ENCODE peak calls at places on chromosomes 13 and 19, in five cellular contexts. P, S, T, V and I are unnamed samples.

GRCh38 chr19:43572172-43572588 is 3.1 kb downstream of the XRCC1 start:
- DNase-seq in T (no peak), V (no peak), S (no peak), P (no peak), I (no peak)

GRCh38 chr19:12628040-12629022 is 17.6 kb downstream of the ZNF791 start:
- DNase-seq in V (no peak), S (no peak), T (no peak), P (no peak), I (no peak)

GRCh38 chr19:1807695-1808394 is 4.2 kb downstream of the ATP8B3 start:
- DNase-seq in T (no peak), V (no peak), P (no peak), S (no peak), I (peak)

GRCh38 chr19:38544569-38545315 is 73.0 kb downstream of the MAP4K1 start:
- DNase-seq in S (no peak), T (peak), P (no peak), V (no peak), I (no peak)

GRCh38 chr13:59533561-59534337 is 630.0 kb downstream of the DIAPH3 start:
- DNase-seq in S (no peak), P (no peak), T (no peak), V (no peak), I (no peak)

GRCh38 chr19:55581828-55582223 is 1.2 kb upstream of the ZNF579 start:
- DNase-seq in P (no peak), V (peak), T (no peak), S (no peak), I (no peak)

GRCh38 chr13:61109741-61110140 is 305.9 kb downstream of the PCDH20 start:
- DNase-seq in T (no peak), P (no peak), S (no peak), V (no peak), I (no peak)

GRCh38 chr19:30881986-30882385 is 467.2 kb downstream of the TSHZ3 start:
- DNase-seq in S (no peak), T (no peak), V (no peak), P (peak), I (no peak)

DNA sequence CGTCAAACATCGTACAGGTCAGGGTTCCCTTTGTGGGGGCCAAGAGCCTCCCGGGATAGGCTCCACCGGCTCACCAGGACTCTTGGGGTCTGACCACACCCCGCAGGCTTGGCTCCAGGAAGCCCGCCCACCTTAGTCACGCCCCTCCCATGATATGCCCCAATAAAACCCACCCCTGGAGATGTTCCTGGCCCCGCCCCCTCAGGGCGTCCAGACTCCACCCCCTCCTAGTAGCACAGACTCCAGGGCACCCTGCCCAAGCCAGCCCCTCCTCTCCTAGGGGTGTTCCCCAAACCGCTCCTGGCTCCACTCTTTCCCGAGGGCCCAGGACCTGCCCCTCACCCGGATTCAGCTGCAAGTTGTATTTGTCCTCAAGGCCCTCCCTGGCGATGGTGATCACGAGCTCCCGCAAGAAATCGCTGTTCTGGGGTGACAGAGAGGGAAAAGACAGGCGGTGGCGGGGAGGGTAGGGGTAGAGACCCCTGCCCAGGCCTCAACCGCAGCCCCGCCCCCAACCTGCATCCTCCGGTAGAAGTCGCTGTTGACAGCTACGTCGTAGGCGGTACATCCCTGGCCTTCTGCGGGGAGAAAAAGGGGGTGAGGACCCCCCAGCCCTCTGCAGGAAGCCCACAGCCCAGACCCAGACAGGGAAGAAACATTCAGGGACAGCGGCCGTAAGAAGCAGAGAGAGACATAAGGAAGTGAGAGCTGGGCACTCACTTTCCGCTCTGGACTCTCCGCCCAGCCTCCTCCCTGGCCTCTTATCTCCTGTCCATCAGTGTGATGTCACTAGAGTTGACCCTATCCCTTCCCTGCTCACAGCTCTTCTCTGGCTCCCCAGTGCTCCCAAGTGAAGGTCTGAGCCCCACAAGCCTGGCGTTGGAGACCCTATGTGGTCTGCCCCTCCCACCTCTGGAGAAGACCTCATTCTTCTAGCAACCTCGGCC is 3.9 kb downstream of the PIH1D1 start:
- DNase-seq in V (no peak), P (peak), T (peak), S (no peak), I (no peak)
- TF ChIP-seq CTCF in V (no peak), P (no peak), T (no peak), S (no peak), I (no peak)

GRCh38 chr19:39752795-39753194 is 15.0 kb upstream of the CLC start:
- DNase-seq in V (no peak), P (no peak), T (no peak), S (no peak), I (no peak)

GRCh38 chr19:39752390-39752789 is 14.6 kb upstream of the CLC start:
- DNase-seq in S (no peak), V (no peak), P (no peak), T (no peak), I (no peak)

GRCh38 chr19:39745645-39746044 is 7.8 kb upstream of the CLC start:
- DNase-seq in T (no peak), V (no peak), P (no peak), S (no peak), I (no peak)

GRCh38 chr19:39746836-39747529 is 9.2 kb upstream of the CLC start:
- DNase-seq in T (no peak), S (no peak), V (peak), P (no peak), I (no peak)
- TF ChIP-seq CTCF in T (no peak), S (no peak), V (no peak), P (peak), I (no peak)

GRCh38 chr13:79802389-79803140 is 321.6 kb downstream of the NDFIP2 start:
- DNase-seq in T (no peak), P (no peak), V (no peak), S (no peak), I (no peak)
- TF ChIP-seq CTCF in T (no peak), P (no peak), V (no peak), S (no peak), I (no peak)

GRCh38 chr19:49133621-49134454 is 14.5 kb downstream of the PPFIA3 start:
- DNase-seq in T (peak), V (peak), S (no peak), P (peak), I (peak)
- TF ChIP-seq CTCF in T (no peak), V (no peak), S (no peak), P (no peak), I (no peak)

DNA sequence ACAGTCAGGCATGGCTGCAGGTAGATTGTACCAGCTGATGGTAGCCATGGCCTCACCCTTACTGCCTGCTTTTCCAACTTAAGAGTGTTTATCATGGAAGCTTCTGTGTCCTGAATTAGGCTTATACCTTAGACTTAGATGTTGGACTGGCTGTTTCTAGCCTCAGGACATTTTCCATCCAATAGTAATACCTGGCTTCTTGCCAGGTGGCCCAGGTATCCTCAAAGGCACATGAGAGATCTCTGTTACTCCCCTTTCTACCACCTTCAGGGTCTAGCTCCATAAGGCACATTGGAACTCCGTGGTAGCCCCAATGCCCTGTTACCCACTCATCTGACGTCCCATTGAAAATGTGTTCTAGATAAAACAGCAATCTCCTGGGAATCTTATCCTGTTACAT is 407.5 kb downstream of the SPRY2 start:
- DNase-seq in T (no peak), V (no peak), S (no peak), P (no peak), I (no peak)
- TF ChIP-seq CTCF in T (no peak), V (no peak), S (no peak), P (no peak), I (no peak)